ENCODE peak calls at places on chromosomes 13 and 19, in five cellular contexts. P is HepG2, R is A549, I is K562, F is GM12878. Y is an unnamed sample.

GRCh38 chr13:109336730-109337129 is 449.7 kb downstream of the IRS2 start:
- DNase-seq in R (peak; percentile 52), P (no peak), F (no peak), I (no peak), Y (no peak)

GRCh38 chr13:100175078-100175802 is 86.3 kb downstream of the PCCA start:
- DNase-seq in P (no peak), I (no peak), F (no peak), R (no peak), Y (no peak)

GRCh38 chr13:84831666-84832657 is 949.7 kb upstream of the SLITRK1 start:
- DNase-seq in I (no peak), P (no peak), F (no peak), R (no peak), Y (no peak)

GRCh38 chr13:94419304-94419943 is 60.1 kb downstream of the DCT start:
- DNase-seq in F (no peak), R (no peak), I (no peak), P (no peak), Y (no peak)

GRCh38 chr13:46614582-46614981 is 61.6 kb downstream of the LRCH1 start:
- DNase-seq in R (peak; percentile 61), P (no peak), I (no peak), F (no peak), Y (no peak)

GRCh38 chr13:41694902-41695301 is 237.6 kb downstream of the RGCC start:
- DNase-seq in I (peak; percentile 9), F (peak; percentile 7), P (no peak), R (peak; percentile 88), Y (no peak)

GRCh38 chr13:83881917-83882625 is at the start of gene SLITRK1:
- DNase-seq in R (peak; percentile 17), P (no peak), I (peak; percentile 2), F (peak; percentile 9), Y (peak; percentile 16)

GRCh38 chr19:19185853-19186728 is 5.9 kb downstream of the BORCS8 start:
- DNase-seq in P (peak; percentile 68), R (peak; percentile 61), I (peak; percentile 73), F (no peak), Y (peak; percentile 83)

GRCh38 chr13:57631607-57632275 is at the start of gene PCDH17:
- DNase-seq in I (no peak), R (no peak), F (no peak), P (no peak), Y (peak; percentile 62)

GRCh38 chr19:6023085-6023682 is 45.2 kb upstream of the RANBP3 start:
- DNase-seq in I (no peak), F (no peak), R (no peak), P (no peak), Y (peak; percentile 33)

GRCh38 chr19:49196527-49197240 is 39.1 kb downstream of the TRPM4 start:
- DNase-seq in R (no peak), P (no peak), F (no peak), I (peak; percentile 2), Y (no peak)

GRCh38 chr19:30455881-30456280 is 83.7 kb downstream of the ZNF536 start:
- DNase-seq in R (no peak), I (no peak), P (no peak), F (no peak), Y (no peak)

GRCh38 chr19:42091300-42092266 is 15.6 kb downstream of the ZNF574 start:
- DNase-seq in I (no peak), R (peak; percentile 66), P (no peak), F (no peak), Y (peak; percentile 50)

GRCh38 chr13:76038920-76039716 is 403.0 kb downstream of the LMO7 start:
- DNase-seq in R (no peak), F (no peak), P (no peak), I (no peak), Y (no peak)

GRCh38 chr13:47499358-47500150 is 501.5 kb downstream of the SUCLA2 start:
- DNase-seq in I (no peak), R (no peak), F (no peak), P (no peak), Y (no peak)

GRCh38 chr19:36212895-36213294 is 1.6 kb downstream of the ZNF565 start:
- DNase-seq in F (no peak), P (no peak), I (no peak), R (no peak), Y (no peak)

GRCh38 chr13:23673867-23674605 is 103.8 kb downstream of the TNFRSF19 start:
- DNase-seq in I (no peak), R (no peak), F (no peak), P (no peak), Y (no peak)

GRCh38 chr19:22144394-22144793 is 52.4 kb downstream of the ZNF676 start:
- DNase-seq in F (no peak), I (peak; percentile 13), P (no peak), R (peak; percentile 30), Y (peak; percentile 4)

GRCh38 chr13:26377038-26377437 is 123.1 kb downstream of the CDK8 start:
- DNase-seq in F (no peak), R (peak; percentile 20), I (peak; percentile 11), P (peak; percentile 28), Y (peak; percentile 38)

GRCh38 chr13:61761690-61762089 is 346.0 kb upstream of the PCDH20 start:
- DNase-seq in P (no peak), F (no peak), I (no peak), R (no peak), Y (no peak)

GRCh38 chr19:5253403-5254110 is 87.1 kb downstream of the PTPRS start:
- DNase-seq in R (no peak), P (peak; percentile 61), I (no peak), F (no peak), Y (no peak)

GRCh38 chr19:11164879-11165406 is 9.4 kb upstream of the SPC24 start:
- DNase-seq in P (no peak), I (no peak), R (no peak), F (no peak), Y (no peak)

GRCh38 chr19:33416307-33417215 is 43.1 kb downstream of the CEBPG start:
- DNase-seq in R (peak; percentile 84), I (peak; percentile 84), F (no peak), P (peak; percentile 44), Y (peak; percentile 87)

GRCh38 chr13:27403252-27403678 is 21.2 kb upstream of the GTF3A start:
- DNase-seq in R (no peak), I (no peak), F (no peak), P (no peak), Y (no peak)

GRCh38 chr19:56321981-56322558 is 7.4 kb upstream of the ZSCAN5A start:
- DNase-seq in I (peak; percentile 60), R (no peak), P (no peak), F (no peak), Y (no peak)

GRCh38 chr19:6249296-6249695 is 30.5 kb downstream of the MLLT1 start:
- DNase-seq in P (no peak), R (no peak), F (no peak), I (no peak), Y (no peak)

GRCh38 chr19:45506246-45506990 is 861 bp upstream of the VASP start:
- DNase-seq in R (peak; percentile 98), I (peak; percentile 93), P (peak; percentile 85), F (peak; percentile 64), Y (peak; percentile 94)
- TF ChIP-seq EP300 in R (peak; percentile 30), I (no peak), P (no peak), F (peak; percentile 35), Y (peak; percentile 29)

DNA sequence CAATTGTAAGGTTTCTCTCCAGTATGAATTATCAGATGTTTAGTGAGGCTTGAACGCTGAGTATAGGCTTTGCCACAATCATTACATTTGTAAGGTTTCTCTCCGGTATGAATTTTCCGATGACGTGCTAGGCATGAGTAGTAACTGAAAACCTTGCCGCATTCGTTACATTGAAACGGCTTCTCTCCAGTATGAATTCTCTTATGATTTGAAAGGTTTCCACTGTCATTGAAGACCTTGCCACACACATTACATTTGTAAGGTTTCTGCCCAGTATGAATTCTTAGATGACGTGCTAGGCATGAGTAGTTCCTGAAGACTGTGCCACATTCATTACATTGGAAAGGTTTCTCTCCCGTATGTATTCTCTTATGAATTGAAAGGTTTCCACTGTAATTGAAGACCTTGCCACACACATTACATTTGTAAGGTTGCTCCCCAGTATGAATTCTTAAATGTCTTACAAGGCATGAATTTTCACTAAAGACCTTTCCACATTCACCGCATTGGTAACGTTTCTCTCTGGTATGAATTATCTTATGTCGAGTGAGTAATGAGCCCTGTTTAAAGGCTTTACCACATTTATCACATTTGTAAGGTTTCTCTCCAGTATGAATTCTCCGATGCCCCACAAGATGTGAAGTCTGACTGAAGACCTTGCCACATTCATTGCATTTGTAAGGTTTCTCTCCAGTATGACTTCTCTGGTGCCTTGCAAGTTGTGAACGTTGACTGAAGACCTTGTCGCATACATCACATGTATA is 15.6 kb downstream of the ZNF836 start:
- DNase-seq in R (no peak), I (no peak), F (no peak), P (no peak), Y (no peak)
- TF ChIP-seq REST in R (no peak), I (no peak), F (no peak), P (no peak), Y (no peak)

DNA sequence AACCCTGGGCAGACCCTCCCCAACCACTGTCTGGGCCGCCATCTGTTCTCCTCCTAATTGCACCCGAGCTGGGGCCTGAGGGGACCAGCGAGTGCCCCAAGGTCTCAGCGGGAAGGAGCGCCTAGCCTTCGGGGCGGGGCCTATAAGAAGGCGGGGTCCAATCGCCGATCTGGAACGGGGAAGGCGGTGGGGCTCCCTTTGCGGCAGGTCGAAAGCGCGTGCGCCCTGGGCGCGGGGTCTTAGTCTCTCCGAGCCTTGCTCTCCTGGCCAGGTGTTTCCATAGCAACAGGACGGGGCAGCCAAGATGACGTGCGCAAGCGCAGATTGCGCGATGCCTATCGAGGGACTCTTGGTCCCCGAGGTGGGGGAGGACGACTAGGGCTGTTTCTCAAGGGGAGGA is 2.8 kb downstream of the MAST1 start:
- DNase-seq in P (no peak), R (no peak), I (peak; percentile 76), F (no peak), Y (peak; percentile 63)
- TF ChIP-seq EP300 in P (no peak), R (no peak), I (no peak), F (no peak), Y (no peak)

GRCh38 chr13:66581691-66582090 is 648.4 kb downstream of the PCDH9 start:
- DNase-seq in P (no peak), F (no peak), R (no peak), I (no peak), Y (no peak)
- TF ChIP-seq REST in P (no peak), F (no peak), R (no peak), I (no peak), Y (no peak)

GRCh38 chr19:29372461-29372860 is 153.3 kb upstream of the VSTM2B start:
- DNase-seq in I (no peak), P (no peak), R (no peak), F (no peak), Y (no peak)
- TF ChIP-seq EP300 in I (no peak), P (no peak), R (no peak), F (no peak), Y (no peak)

GRCh38 chr19:50542825-50543428 is 25.3 kb downstream of the LRRC4B start:
- DNase-seq in P (no peak), I (no peak), F (no peak), R (no peak), Y (no peak)
- TF ChIP-seq REST in P (no peak), I (no peak), F (no peak), R (no peak), Y (no peak)

GRCh38 chr13:110509478-110509926 is 52.0 kb downstream of the RAB20 start:
- DNase-seq in F (no peak), R (no peak), I (peak; percentile 65), P (peak; percentile 41), Y (peak; percentile 56)
- TF ChIP-seq EP300 in F (no peak), R (no peak), I (peak; percentile 62), P (no peak), Y (no peak)

Y was measured in SK-N-SH.